ENCODE peak calls at places on chromosome 14, in six cellular contexts. G is HTR-8/SVneo, R is NCI-H446 treated with DMSO at 0.1 percent for 48 hours, X is fibroblast of pulmonary artery, D is left colon, F is foreskin melanocyte. P is an unnamed sample.
A peak's percentile ranks its signal among the peaks of the same experiment; 100 is the strongest.

GRCh38 chr14:89473569-89473968 is 56.5 kb upstream of the FOXN3 start:
- DNase-seq in F (no peak), D (no peak), G (no peak), X (no peak), R (no peak), P (no peak)

GRCh38 chr14:53999061-53999488 is 42.5 kb upstream of the BMP4 start:
- DNase-seq in F (no peak), X (peak; percentile 48), R (no peak), G (peak; percentile 84), D (no peak), P (peak; percentile 53)

GRCh38 chr14:104286086-104286485 is 147.7 kb downstream of the KIF26A start:
- DNase-seq in G (no peak), D (no peak), F (no peak), R (no peak), X (no peak), P (no peak)

GRCh38 chr14:78567343-78567742 is 397.2 kb downstream of the NRXN3 start:
- DNase-seq in D (no peak), G (no peak), X (no peak), R (no peak), F (no peak), P (no peak)

GRCh38 chr14:79161576-79161975 is 991.4 kb downstream of the NRXN3 start:
- DNase-seq in F (peak; percentile 26), D (no peak), G (peak; percentile 3), X (peak; percentile 60), R (no peak), P (no peak)

GRCh38 chr14:74867673-74868072 is 8.3 kb downstream of the PROX2 start:
- DNase-seq in D (no peak), X (peak; percentile 50), G (no peak), R (peak; percentile 69), F (peak; percentile 74), P (no peak)

GRCh38 chr14:61569783-61570182 is 125.5 kb upstream of the HIF1A start:
- DNase-seq in D (no peak), F (no peak), X (peak; percentile 99), R (no peak), G (peak; percentile 77), P (no peak)

GRCh38 chr14:37124617-37125016 is 47.8 kb downstream of the SLC25A21 start:
- DNase-seq in G (no peak), X (no peak), R (no peak), D (no peak), F (no peak), P (no peak)

GRCh38 chr14:69001375-69001774 is 22.3 kb upstream of the ACTN1 start:
- DNase-seq in G (no peak), R (no peak), X (no peak), D (no peak), F (no peak), P (no peak)

GRCh38 chr14:67517083-67517482 is 16.0 kb upstream of the PLEKHH1 start:
- DNase-seq in G (no peak), X (peak; percentile 22), F (no peak), R (no peak), D (peak; percentile 16), P (no peak)